ENCODE peak calls at places on chromosomes 4 and X, in eight cellular contexts. E is Calu3, G is GM10248, D is stomach, X is AG09319, L is heart right ventricle, A is transverse colon, H is WERI-Rb-1. S is an unnamed sample.
A peak's percentile ranks its signal among the peaks of the same experiment; 100 is the strongest.

GRCh38 chr4:113633467-113633866 is 128.1 kb downstream of the CAMK2D start:
- DNase-seq in E (no peak), G (no peak), D (no peak), X (no peak), L (no peak), A (no peak), H (no peak), S (no peak)

GRCh38 chr4:102230194-102230593 is 115.1 kb downstream of the SLC39A8 start:
- DNase-seq in E (no peak), G (no peak), D (no peak), X (no peak), L (no peak), A (no peak), H (no peak), S (no peak)

GRCh38 chr4:128163177-128164117 is 102.3 kb downstream of the LARP1B start:
- DNase-seq in E (no peak), G (no peak), D (no peak), X (no peak), L (no peak), A (no peak), H (no peak), S (no peak)

GRCh38 chr4:95510145-95510544 is 38.6 kb downstream of the UNC5C start:
- DNase-seq in E (no peak), G (no peak), D (no peak), X (no peak), L (no peak), A (no peak), H (no peak), S (no peak)

GRCh38 chrX:81868979-81869378 is 667.1 kb downstream of the SH3BGRL start:
- DNase-seq in E (no peak), G (no peak), D (no peak), X (no peak), L (no peak), A (no peak), H (no peak), S (no peak)

GRCh38 chrX:54223581-54223980 is 40.5 kb upstream of the FAM120C start:
- DNase-seq in E (no peak), G (no peak), D (no peak), X (no peak), L (no peak), A (no peak), H (peak; percentile 34), S (no peak)

GRCh38 chrX:19174401-19175025 is 52.2 kb upstream of the ADGRG2 start:
- DNase-seq in E (peak; percentile 25), G (no peak), D (no peak), X (peak; percentile 10), L (peak; percentile 9), A (no peak), H (no peak), S (no peak)

GRCh38 chr4:164304861-164305260 is 449.1 kb upstream of the SMIM31 start:
- DNase-seq in E (no peak), G (no peak), D (no peak), X (no peak), L (no peak), A (no peak), H (no peak), S (no peak)

GRCh38 chrX:93673869-93674271 is at the start of gene FAM133A:
- DNase-seq in E (no peak), G (no peak), D (no peak), X (no peak), L (no peak), A (no peak), H (no peak), S (no peak)

GRCh38 chrX:77502951-77503525 is 55.8 kb downstream of the FGF16 start:
- DNase-seq in E (no peak), G (no peak), D (no peak), X (no peak), L (no peak), A (no peak), H (no peak), S (no peak)

GRCh38 chr4:25013756-25014737 is 16.7 kb downstream of the LGI2 start:
- DNase-seq in E (no peak), G (no peak), D (no peak), X (no peak), L (no peak), A (no peak), H (no peak), S (no peak)

GRCh38 chrX:18166068-18166467 is 54.6 kb downstream of the BEND2 start:
- DNase-seq in E (no peak), G (no peak), D (no peak), X (no peak), L (no peak), A (no peak), H (no peak), S (no peak)

GRCh38 chr4:7381221-7381889 is 53.4 kb downstream of the PSAPL1 start:
- DNase-seq in E (no peak), G (no peak), D (peak; percentile 16), X (no peak), L (peak; percentile 38), A (no peak), H (peak; percentile 7), S (no peak)

GRCh38 chr4:171834640-171835039 is 21.4 kb downstream of the GALNTL6 start:
- DNase-seq in E (no peak), G (no peak), D (no peak), X (no peak), L (no peak), A (no peak), H (no peak), S (no peak)

GRCh38 chr4:127212701-127213100 is 420.1 kb upstream of the INTU start:
- DNase-seq in E (no peak), G (no peak), D (no peak), X (no peak), L (no peak), A (no peak), H (no peak), S (no peak)

GRCh38 chr4:23937173-23937572 is 47.3 kb upstream of the PPARGC1A start:
- DNase-seq in E (no peak), G (no peak), D (no peak), X (no peak), L (no peak), A (no peak), H (no peak), S (no peak)

GRCh38 chr4:129429566-129430339 is 333.8 kb downstream of the C4orf33 start:
- DNase-seq in E (no peak), G (no peak), D (no peak), X (no peak), L (no peak), A (no peak), H (no peak), S (no peak)

GRCh38 chr4:117477925-117478324 is 392.5 kb upstream of the TRAM1L1 start:
- DNase-seq in E (no peak), G (no peak), D (no peak), X (no peak), L (no peak), A (no peak), H (no peak), S (no peak)

GRCh38 chr4:84852081-84852480 is 114.4 kb downstream of the WDFY3 start:
- DNase-seq in E (no peak), G (no peak), D (no peak), X (peak; percentile 18), L (no peak), A (no peak), H (no peak), S (no peak)

GRCh38 chrX:150182176-150182575 is 180.9 kb upstream of the MAMLD1 start:
- DNase-seq in E (no peak), G (no peak), D (no peak), X (no peak), L (no peak), A (no peak), H (no peak), S (no peak)

GRCh38 chr4:31187979-31188378 is 467.8 kb downstream of the PCDH7 start:
- DNase-seq in E (no peak), G (no peak), D (no peak), X (no peak), L (no peak), A (no peak), H (no peak), S (no peak)

DNA sequence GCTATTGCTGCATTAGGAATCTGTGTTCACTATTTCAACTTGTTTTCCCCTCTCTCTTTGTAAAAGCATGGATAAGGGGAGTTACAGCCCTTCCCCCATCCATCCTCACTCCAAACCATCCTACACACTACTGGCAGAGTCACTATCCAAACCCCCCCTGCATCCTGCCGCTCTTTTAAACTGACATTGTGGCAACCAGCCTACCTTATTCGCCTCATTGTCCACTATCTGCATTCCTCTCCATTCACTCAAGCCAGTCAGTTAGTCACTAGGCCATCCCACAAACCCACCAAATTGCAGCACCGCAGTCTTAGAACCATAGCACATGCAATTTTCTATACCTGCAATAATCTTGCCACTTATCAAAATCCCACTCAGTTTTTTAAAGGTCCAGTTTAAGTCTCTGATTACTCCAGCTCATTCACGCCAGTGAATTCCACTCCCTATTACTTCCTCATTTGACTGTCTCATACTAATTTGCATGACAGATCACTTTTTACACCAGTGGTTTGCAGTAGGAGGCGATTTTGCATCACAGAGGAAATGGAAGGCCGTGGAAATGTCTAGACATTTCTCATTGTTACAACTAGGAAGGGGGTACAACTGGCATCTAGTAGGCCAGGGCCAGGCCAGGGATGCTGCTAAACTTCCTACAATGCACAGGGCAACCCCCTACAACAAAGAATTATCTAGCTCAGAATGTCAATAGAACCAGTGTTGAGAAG is 181.8 kb downstream of the HS6ST2 start:
- DNase-seq in E (no peak), G (no peak), D (no peak), X (no peak), L (no peak), A (no peak), H (no peak), S (no peak)
- TF ChIP-seq CTCF in E (no peak), G (no peak), D (no peak), X (no peak), L (no peak), A (no peak), H (no peak), S (no peak)

GRCh38 chr4:65467280-65467679 is 203.0 kb downstream of the EPHA5 start:
- DNase-seq in E (no peak), G (no peak), D (no peak), X (no peak), L (no peak), A (no peak), H (no peak), S (no peak)

DNA sequence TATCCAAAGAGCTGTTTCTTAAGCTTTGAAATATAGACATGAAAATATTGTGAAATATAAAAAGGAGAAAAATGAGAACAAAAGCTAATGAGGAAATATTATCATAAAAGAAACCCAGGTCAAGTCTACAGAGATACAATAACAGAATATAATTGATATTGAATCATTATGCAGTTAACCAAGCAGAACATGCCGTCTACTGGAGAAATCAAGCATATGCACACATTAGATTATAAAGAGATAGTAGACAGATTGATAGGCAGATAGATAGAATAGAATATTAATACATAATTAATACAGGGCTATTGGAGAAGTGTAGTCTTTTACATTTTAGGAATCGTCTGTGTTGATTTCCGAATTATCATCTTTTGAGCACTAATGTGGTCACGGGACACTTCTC is 208.5 kb downstream of the EPHA5 start:
- DNase-seq in E (no peak), G (no peak), D (no peak), X (no peak), L (no peak), A (no peak), H (no peak), S (no peak)
- TF ChIP-seq CTCF in E (no peak), G (no peak), D (no peak), X (no peak), L (no peak), A (no peak), H (no peak), S (no peak)

GRCh38 chrX:84188320-84188834 is 378 bp upstream of the RPS6KA6 start:
- DNase-seq in E (peak; percentile 58), G (peak; percentile 34), D (peak; percentile 51), X (peak; percentile 25), L (peak; percentile 30), A (peak; percentile 55), H (peak; percentile 75), S (peak; percentile 74)
- TF ChIP-seq CTCF in E (no peak), G (no peak), D (no peak), X (peak; percentile 16), L (no peak), A (no peak), H (no peak), S (peak; percentile 15)

GRCh38 chr4:92368648-92369047 is 64.9 kb downstream of the GRID2 start:
- DNase-seq in E (no peak), G (no peak), D (no peak), X (no peak), L (no peak), A (no peak), H (no peak), S (no peak)
- TF ChIP-seq CTCF in E (no peak), G (no peak), D (no peak), X (no peak), L (no peak), A (no peak), H (no peak), S (no peak)

S was measured in GM13977.